ENCODE peak calls at places on chromosomes 6 and 20, in ten cellular contexts. S, L, K, X, N, Z, G, J, V and B are unnamed samples.

GRCh38 chr20:6122111-6122872 is 538 bp downstream of the FERMT1 start:
- DNase-seq in S (peak), J (peak), Z (no peak), N (no peak), K (no peak), X (no peak), V (no peak), G (peak), L (peak), B (no peak)

GRCh38 chr6:21748343-21749063 is 155.0 kb downstream of the SOX4 start:
- DNase-seq in S (peak), J (peak), Z (peak), V (no peak), G (no peak), N (no peak), L (peak), X (no peak), K (no peak), B (peak)

GRCh38 chr6:37759221-37760154 is 60.0 kb upstream of the ZFAND3 start:
- DNase-seq in X (no peak), J (no peak), S (no peak), V (no peak), L (no peak), Z (no peak), G (no peak), N (no peak), K (no peak), B (no peak)

GRCh38 chr6:49321673-49322072 is 141.4 kb downstream of the MMUT start:
- DNase-seq in N (no peak), S (no peak), V (no peak), X (no peak), G (no peak), L (no peak), Z (no peak), K (no peak), J (no peak), B (no peak)

GRCh38 chr6:106486236-106486635 is 125.7 kb downstream of the CRYBG1 start:
- DNase-seq in S (peak), N (no peak), L (peak), Z (no peak), G (no peak), J (peak), K (no peak), X (no peak), V (no peak), B (no peak)

GRCh38 chr20:23356203-23356602 is 5.6 kb downstream of the NXT1 start:
- DNase-seq in Z (no peak), S (no peak), V (no peak), N (no peak), J (no peak), X (no peak), L (no peak), G (peak), K (no peak), B (no peak)

GRCh38 chr6:106631356-106631755 is 2.0 kb downstream of the QRSL1 start:
- DNase-seq in N (no peak), L (peak), K (no peak), G (no peak), X (no peak), S (peak), V (no peak), J (peak), Z (no peak), B (no peak)

GRCh38 chr6:85354761-85355618 is 94.9 kb upstream of the NT5E start:
- DNase-seq in V (peak), G (peak), K (peak), X (peak), S (peak), Z (peak), J (peak), L (peak), N (peak), B (peak)

GRCh38 chr6:21382821-21383455 is 210.6 kb upstream of the SOX4 start:
- DNase-seq in V (no peak), K (no peak), Z (peak), L (no peak), X (no peak), S (no peak), G (no peak), N (no peak), J (no peak), B (no peak)

GRCh38 chr6:129446272-129446851 is 263.6 kb downstream of the ARHGAP18 start:
- DNase-seq in V (no peak), X (no peak), Z (no peak), K (no peak), L (no peak), J (no peak), G (no peak), N (no peak), S (no peak), B (no peak)

GRCh38 chr20:60957621-60958020 is 294.4 kb upstream of the CDH4 start:
- DNase-seq in J (no peak), K (no peak), G (no peak), V (no peak), L (no peak), N (no peak), Z (no peak), X (no peak), S (no peak), B (no peak)

GRCh38 chr6:53361549-53362031 is 12.8 kb upstream of the ELOVL5 start:
- DNase-seq in G (no peak), Z (peak), L (peak), S (peak), X (no peak), N (no peak), V (no peak), J (peak), K (no peak), B (peak)

GRCh38 chr6:133435065-133435728 is 194.0 kb downstream of the EYA4 start:
- DNase-seq in G (no peak), V (no peak), K (peak), N (no peak), J (no peak), Z (no peak), S (no peak), L (no peak), X (no peak), B (no peak)

GRCh38 chr6:144215402-144215931 is 65.2 kb downstream of the STX11 start:
- DNase-seq in S (peak), X (peak), G (no peak), K (peak), J (peak), N (no peak), L (peak), V (no peak), Z (peak), B (no peak)

GRCh38 chr6:30880563-30881252 is 3.6 kb upstream of the DDR1 start:
- DNase-seq in V (no peak), G (peak), N (no peak), S (no peak), Z (no peak), K (no peak), L (no peak), X (peak), J (no peak), B (no peak)

GRCh38 chr6:62283828-62284411 is 2.1 kb downstream of the KHDRBS2 start:
- DNase-seq in S (peak), L (peak), V (no peak), X (no peak), Z (peak), G (no peak), J (peak), N (no peak), K (no peak), B (no peak)

GRCh38 chr20:62953839-62954703 is 1.6 kb downstream of the SLC17A9 start:
- DNase-seq in L (peak), X (peak), S (peak), K (peak), G (peak), V (no peak), J (peak), N (peak), Z (peak), B (peak)

GRCh38 chr6:92297101-92297500 is 1122.3 kb downstream of the EPHA7 start:
- DNase-seq in G (no peak), X (no peak), L (peak), S (no peak), Z (no peak), K (no peak), V (no peak), J (no peak), N (no peak), B (no peak)

GRCh38 chr6:99236010-99236409 is 113.5 kb downstream of the FAXC start:
- DNase-seq in J (no peak), S (no peak), K (no peak), X (no peak), L (no peak), G (no peak), Z (peak), N (no peak), V (no peak), B (no peak)

GRCh38 chr6:89985744-89986493 is 91.7 kb downstream of the GJA10 start:
- DNase-seq in X (peak), V (peak), L (peak), K (no peak), Z (no peak), N (no peak), G (no peak), J (peak), S (peak), B (peak)

GRCh38 chr6:7697820-7698623 is 27.9 kb upstream of the BMP6 start:
- DNase-seq in L (peak), Z (no peak), S (peak), G (no peak), J (peak), N (peak), X (no peak), K (no peak), V (peak), B (peak)

GRCh38 chr6:44377971-44378370 is 9.5 kb upstream of the CDC5L start:
- DNase-seq in N (no peak), J (no peak), Z (no peak), V (no peak), S (no peak), L (no peak), X (no peak), G (no peak), K (no peak), B (no peak)

GRCh38 chr6:166830185-166830890 is 126.0 kb downstream of the RNASET2 start:
- DNase-seq in K (no peak), G (no peak), J (no peak), V (no peak), S (no peak), X (no peak), Z (peak), L (no peak), N (no peak), B (no peak)

GRCh38 chr6:16168121-16168520 is 39.2 kb downstream of the MYLIP start:
- DNase-seq in Z (peak), X (no peak), N (no peak), K (no peak), V (no peak), G (no peak), L (no peak), S (no peak), J (no peak), B (no peak)

GRCh38 chr20:33945391-33946079 is 48.2 kb upstream of the RALY start:
- DNase-seq in G (no peak), K (no peak), S (peak), L (peak), V (peak), Z (no peak), J (peak), X (peak), N (no peak), B (peak)

GRCh38 chr20:22719250-22719649 is 134.9 kb upstream of the FOXA2 start:
- DNase-seq in K (peak), J (no peak), S (no peak), Z (no peak), G (no peak), N (peak), V (no peak), X (no peak), L (no peak), B (no peak)

GRCh38 chr6:3594196-3594595 is 137.3 kb upstream of the SLC22A23 start:
- DNase-seq in S (no peak), L (no peak), X (no peak), N (no peak), Z (no peak), J (peak), K (no peak), V (no peak), G (no peak), B (no peak)

GRCh38 chr20:3226093-3226492 is 12.9 kb downstream of the SLC4A11 start:
- DNase-seq in L (no peak), G (no peak), K (no peak), Z (no peak), J (no peak), X (no peak), V (no peak), N (no peak), S (no peak), B (no peak)

GRCh38 chr20:50224553-50225255 is 34.1 kb downstream of the CEBPB start:
- DNase-seq in L (peak), V (peak), J (peak), G (no peak), X (no peak), Z (no peak), S (peak), N (peak), K (peak), B (peak)

GRCh38 chr6:143674466-143675114 is 3.2 kb upstream of the PHACTR2 start:
- DNase-seq in Z (no peak), K (no peak), X (no peak), J (peak), V (no peak), N (no peak), G (no peak), L (peak), S (peak), B (no peak)

GRCh38 chr6:1736346-1737105 is 126.8 kb downstream of the FOXC1 start:
- DNase-seq in V (no peak), K (no peak), N (no peak), Z (peak), J (no peak), X (no peak), L (no peak), G (no peak), S (no peak), B (no peak)

GRCh38 chr6:1738682-1739081 is 129.0 kb downstream of the FOXC1 start:
- DNase-seq in S (no peak), G (no peak), L (no peak), X (no peak), Z (no peak), N (no peak), J (peak), V (no peak), K (no peak), B (no peak)

GRCh38 chr6:1739220-1739619 is 129.5 kb downstream of the FOXC1 start:
- DNase-seq in S (no peak), K (no peak), Z (peak), G (no peak), X (no peak), J (no peak), N (no peak), V (no peak), L (no peak), B (no peak)

GRCh38 chr6:1739680-1740079 is 130.0 kb downstream of the FOXC1 start:
- DNase-seq in V (no peak), J (no peak), Z (peak), K (no peak), L (no peak), N (no peak), S (no peak), X (no peak), G (no peak), B (no peak)

DNA sequence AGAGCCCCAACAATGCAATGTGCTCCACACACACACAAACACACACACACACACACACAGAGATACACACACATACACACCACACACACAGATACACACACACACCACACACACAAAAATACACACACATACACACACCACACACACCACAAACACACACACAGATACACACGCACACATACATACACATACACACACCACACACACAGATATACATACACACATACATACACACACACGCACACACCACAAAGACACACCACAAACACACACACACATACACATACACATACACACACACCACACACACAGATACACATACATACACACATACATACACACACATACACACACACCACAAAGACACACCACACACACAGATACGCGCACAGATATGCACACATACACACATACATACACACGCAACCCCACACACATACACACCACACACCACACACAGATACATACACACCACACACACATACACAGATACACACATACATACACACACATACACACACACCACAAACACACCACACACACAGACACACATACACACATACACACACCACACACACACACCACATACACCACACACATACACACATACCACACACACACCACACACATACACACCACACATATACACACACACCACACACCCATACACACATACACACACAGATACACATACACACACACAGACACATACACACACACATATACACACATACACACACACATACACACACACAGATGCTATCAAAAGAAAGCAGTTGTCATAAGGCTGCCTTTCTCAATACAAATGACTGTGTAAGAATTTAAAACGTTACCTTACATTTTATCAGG is 128.0 kb downstream of the FOXC1 start:
- DNase-seq in L (no peak), S (no peak), V (no peak), G (no peak), Z (no peak), X (no peak), N (no peak), J (no peak), K (no peak), B (no peak)
- H3K4me3 ChIP-seq in L (no peak), S (no peak), V (no peak), G (no peak), Z (no peak), X (no peak), N (no peak), J (no peak), K (no peak), B (no peak)

GRCh38 chr6:28589234-28589951 is 63.7 kb downstream of the GPX5 start:
- DNase-seq in X (no peak), G (peak), Z (peak), V (peak), K (no peak), L (peak), J (peak), N (no peak), S (peak), B (peak)
- H3K4me3 ChIP-seq in X (peak), G (peak), Z (peak), V (peak), K (peak), L (peak), J (peak), N (no peak), S (peak), B (peak)

GRCh38 chr6:12278915-12279314 is 11.2 kb upstream of the EDN1 start:
- DNase-seq in N (no peak), K (no peak), X (no peak), S (no peak), V (no peak), G (no peak), Z (no peak), L (no peak), J (no peak), B (no peak)

GRCh38 chr6:12280458-12280857 is 9.7 kb upstream of the EDN1 start:
- DNase-seq in J (peak), L (peak), K (no peak), G (no peak), S (peak), N (no peak), Z (no peak), X (no peak), V (no peak), B (no peak)

GRCh38 chr6:12279322-12280098 is 10.7 kb upstream of the EDN1 start:
- DNase-seq in Z (no peak), J (no peak), N (no peak), L (no peak), V (no peak), S (peak), X (no peak), G (no peak), K (no peak), B (no peak)

GRCh38 chr6:12283904-12284303 is 6.3 kb upstream of the EDN1 start:
- DNase-seq in V (no peak), J (no peak), L (no peak), G (no peak), K (no peak), N (no peak), X (no peak), Z (no peak), S (no peak), B (no peak)

DNA sequence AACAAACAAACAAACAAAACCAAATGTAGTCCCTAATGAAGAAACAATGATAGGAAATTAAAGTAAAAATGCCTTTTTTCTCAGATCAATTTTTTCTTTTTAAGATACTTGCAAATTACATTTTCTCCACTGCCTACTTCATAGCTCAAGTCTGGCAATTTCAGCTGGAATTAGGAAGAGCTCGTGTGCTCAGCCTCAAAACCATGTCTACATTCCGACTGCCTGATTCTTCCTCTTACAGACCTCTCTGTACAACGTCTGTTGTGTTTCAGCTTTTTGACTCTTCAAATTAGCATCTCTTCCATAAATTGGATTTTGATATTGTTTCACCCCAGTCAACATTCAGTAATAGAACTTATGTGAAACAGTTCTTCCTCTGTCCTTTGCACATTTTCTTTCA is 9.3 kb upstream of the EDN1 start:
- DNase-seq in G (no peak), J (no peak), V (no peak), K (no peak), Z (no peak), S (peak), X (no peak), N (no peak), L (peak), B (no peak)
- H3K4me3 ChIP-seq in G (no peak), J (no peak), V (no peak), K (no peak), Z (no peak), S (no peak), X (no peak), N (no peak), L (no peak), B (no peak)

GRCh38 chr20:51542033-51542893 is at the start of gene NFATC2:
- DNase-seq in L (no peak), N (peak), Z (peak), S (no peak), J (no peak), G (peak), V (no peak), X (no peak), K (peak), B (no peak)

GRCh38 chr20:51545515-51545914 is 3.0 kb upstream of the NFATC2 start:
- DNase-seq in L (no peak), N (no peak), S (no peak), K (no peak), X (no peak), J (no peak), V (no peak), G (no peak), Z (no peak), B (no peak)

GRCh38 chr20:51541189-51542032 is 1.1 kb downstream of the NFATC2 start:
- DNase-seq in L (peak), X (no peak), Z (peak), N (peak), G (no peak), S (peak), V (no peak), J (no peak), K (peak), B (no peak)

GRCh38 chr20:51540585-51540984 is 1.9 kb downstream of the NFATC2 start:
- DNase-seq in V (no peak), S (no peak), Z (no peak), L (no peak), K (no peak), G (no peak), N (no peak), J (no peak), X (no peak), B (no peak)

DNA sequence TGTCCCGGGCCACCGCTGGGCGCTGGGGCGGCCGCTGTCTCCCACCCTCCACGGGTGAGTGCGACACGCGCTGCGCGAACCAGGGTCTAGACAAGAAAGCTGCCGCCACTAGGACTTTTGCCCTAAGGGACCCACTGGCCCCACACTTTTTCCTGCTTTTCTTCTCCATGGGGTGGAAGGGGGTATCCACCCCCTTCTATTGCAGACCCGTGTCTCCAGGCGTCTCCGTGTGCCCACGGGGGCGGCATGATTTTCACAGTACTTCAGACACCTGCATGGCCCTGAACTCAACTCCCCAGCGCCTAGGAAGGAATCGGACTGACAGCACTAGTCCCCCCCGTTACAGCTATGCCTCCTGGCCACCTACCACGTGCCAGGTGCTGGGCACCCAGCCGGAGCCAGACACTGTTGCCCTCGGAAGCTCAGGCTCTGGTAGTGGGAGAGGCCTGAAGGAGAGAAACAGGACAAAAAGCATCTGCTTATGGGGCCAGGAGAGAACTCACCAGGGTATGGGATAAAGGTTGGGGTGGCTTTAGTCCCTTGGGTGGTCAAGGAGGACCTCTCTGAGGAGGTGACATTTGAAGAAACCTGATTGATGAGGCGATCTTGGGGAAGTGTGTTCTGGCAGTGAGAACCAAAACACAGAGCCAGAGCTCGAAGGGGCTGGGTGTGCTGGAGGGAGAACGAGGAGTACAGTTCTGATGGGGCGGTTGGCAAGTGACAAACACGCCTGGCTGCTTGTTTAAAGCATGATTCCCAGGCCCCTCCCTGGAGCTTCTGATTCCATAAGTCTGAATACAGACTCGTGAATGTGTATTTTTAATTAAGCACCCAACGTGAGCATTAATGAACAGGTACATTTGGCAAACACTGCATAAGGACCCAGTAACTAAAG is 622 bp upstream of the NFATC2 start:
- DNase-seq in V (no peak), G (no peak), N (no peak), S (no peak), L (no peak), J (no peak), Z (no peak), K (no peak), X (no peak), B (no peak)
- H3K4me3 ChIP-seq in V (peak), G (no peak), N (peak), S (no peak), L (no peak), J (no peak), Z (no peak), K (peak), X (peak), B (peak)